ENCODE peak calls at places on chromosome 5, in six cellular contexts. H, V, Y, L, X and O are unnamed samples.

GRCh38 chr5:168734657-168735344 is 155.6 kb upstream of the PANK3 start:
- DNase-seq in H (no peak), V (peak; percentile 73), Y (peak; percentile 21), L (no peak), X (no peak), O (no peak)

GRCh38 chr5:86546050-86546449 is 71.7 kb upstream of the COX7C start:
- DNase-seq in H (no peak), V (no peak), Y (no peak), L (no peak), X (no peak), O (no peak)

GRCh38 chr5:135824541-135825041 is 9.9 kb upstream of the SLC25A48 start:
- DNase-seq in H (no peak), V (no peak), Y (no peak), L (no peak), X (no peak), O (no peak)

GRCh38 chr5:136805466-136805865 is 440.1 kb upstream of the TRPC7 start:
- DNase-seq in H (no peak), V (no peak), Y (no peak), L (no peak), X (no peak), O (no peak)

GRCh38 chr5:148924817-148925216 is 98.4 kb downstream of the ADRB2 start:
- DNase-seq in H (no peak), V (no peak), Y (no peak), L (no peak), X (no peak), O (no peak)

GRCh38 chr5:3428355-3428754 is 167.3 kb upstream of the IRX1 start:
- DNase-seq in H (no peak), V (no peak), Y (no peak), L (peak; percentile 54), X (no peak), O (no peak)

GRCh38 chr5:53576674-53577073 is 16.2 kb downstream of the NDUFS4 start:
- DNase-seq in H (no peak), V (no peak), Y (no peak), L (no peak), X (no peak), O (no peak)

GRCh38 chr5:106875591-106876297 is 795.0 kb downstream of the EFNA5 start:
- DNase-seq in H (no peak), V (peak; percentile 48), Y (no peak), L (peak; percentile 79), X (no peak), O (peak; percentile 35)

GRCh38 chr5:171906171-171906570 is 100.3 kb downstream of the FBXW11 start:
- DNase-seq in H (no peak), V (no peak), Y (no peak), L (no peak), X (no peak), O (no peak)

GRCh38 chr5:144191998-144192397 is 21.3 kb downstream of the KCTD16 start:
- DNase-seq in H (peak; percentile 66), V (peak; percentile 75), Y (peak; percentile 55), L (no peak), X (no peak), O (no peak)

GRCh38 chr5:53882637-53883036 is 322.2 kb downstream of the NDUFS4 start:
- DNase-seq in H (no peak), V (peak; percentile 60), Y (no peak), L (peak; percentile 51), X (no peak), O (no peak)

GRCh38 chr5:8905021-8905420 is 640.9 kb downstream of the SEMA5A start:
- DNase-seq in H (peak; percentile 44), V (peak; percentile 53), Y (no peak), L (no peak), X (no peak), O (peak; percentile 55)